ENCODE peak calls at places on chromosomes 6 and 20, in five cellular contexts. J, Y, T, E and O are unnamed samples.

GRCh38 chr6:14120556-14120955 is 3.0 kb downstream of the CD83 start:
- DNase-seq in T (no peak), J (no peak), E (no peak), Y (no peak), O (no peak)

GRCh38 chr6:91135406-91135805 is 548.5 kb upstream of the MAP3K7 start:
- DNase-seq in J (no peak), T (no peak), Y (no peak), E (no peak), O (no peak)

GRCh38 chr6:41182069-41183034 is 18.6 kb downstream of the TREML2 start:
- DNase-seq in Y (peak), J (no peak), E (peak), T (peak), O (peak)

GRCh38 chr20:4068708-4069107 is 53.4 kb upstream of the RNF24 start:
- DNase-seq in Y (no peak), J (no peak), E (no peak), T (no peak), O (no peak)

GRCh38 chr6:41720783-41721182 is 14.6 kb downstream of the TFEB start:
- DNase-seq in J (no peak), Y (no peak), E (no peak), T (no peak), O (no peak)

GRCh38 chr6:21102201-21102600 is 491.4 kb upstream of the SOX4 start:
- DNase-seq in J (no peak), T (no peak), Y (no peak), E (no peak), O (no peak)

GRCh38 chr6:17820055-17820454 is 113.3 kb upstream of the NUP153 start:
- DNase-seq in E (no peak), T (no peak), Y (no peak), J (no peak), O (no peak)

GRCh38 chr20:3768342-3769130 is 983 bp upstream of the ADISSP start:
- DNase-seq in E (peak), T (peak), J (peak), Y (peak), O (peak)

GRCh38 chr6:8633762-8634161 is 198.4 kb upstream of the SLC35B3 start:
- DNase-seq in J (no peak), E (no peak), Y (no peak), T (no peak), O (no peak)

GRCh38 chr6:150006961-150007464 is 18.3 kb downstream of the RAET1L start:
- DNase-seq in E (no peak), T (no peak), J (no peak), Y (no peak), O (no peak)

GRCh38 chr6:8229913-8230312 is 127.6 kb upstream of the EEF1E1 start:
- DNase-seq in E (peak), Y (no peak), J (no peak), T (no peak), O (no peak)

GRCh38 chr6:158850807-158851115 is 31.6 kb upstream of the EZR start:
- DNase-seq in T (no peak), Y (no peak), E (no peak), J (no peak), O (no peak)

GRCh38 chr6:8556370-8557018 is 121.1 kb upstream of the SLC35B3 start:
- DNase-seq in E (no peak), Y (no peak), J (no peak), T (no peak), O (no peak)

GRCh38 chr20:42985628-42986027 is 204.1 kb downstream of the PTPRT start:
- DNase-seq in E (peak), Y (no peak), J (no peak), T (no peak), O (no peak)

GRCh38 chr6:130752292-130752691 is 74.9 kb upstream of the SMLR1 start:
- DNase-seq in J (no peak), T (no peak), E (no peak), Y (no peak), O (no peak)

GRCh38 chr20:38202982-38203293 is 37.9 kb upstream of the TGM2 start:
- DNase-seq in J (no peak), T (no peak), Y (no peak), E (no peak), O (no peak)

GRCh38 chr6:107070686-107071085 is 42.7 kb downstream of the MTRES1 start:
- DNase-seq in E (no peak), T (no peak), Y (no peak), J (no peak), O (no peak)

GRCh38 chr20:7359739-7360138 is 580.5 kb downstream of the HAO1 start:
- DNase-seq in T (no peak), J (no peak), Y (no peak), E (no peak), O (no peak)

GRCh38 chr20:440636-441035 is 21.7 kb downstream of the TBC1D20 start:
- DNase-seq in T (no peak), Y (no peak), J (no peak), E (no peak), O (no peak)

GRCh38 chr6:134207431-134207830 is 110.5 kb downstream of the SGK1 start:
- DNase-seq in Y (no peak), T (no peak), J (no peak), E (no peak), O (no peak)

GRCh38 chr6:51893356-51893755 is 194.1 kb downstream of the PKHD1 start:
- DNase-seq in J (no peak), Y (no peak), T (no peak), E (no peak), O (no peak)

GRCh38 chr6:21305827-21306469 is 287.6 kb upstream of the SOX4 start:
- DNase-seq in E (no peak), Y (no peak), J (no peak), T (no peak), O (no peak)

GRCh38 chr20:4797275-4797674 is 75.6 kb downstream of the PRND start:
- DNase-seq in T (no peak), E (no peak), J (no peak), Y (no peak), O (no peak)

GRCh38 chr6:138514860-138515540 is 15.7 kb upstream of the NHSL1 start:
- DNase-seq in T (no peak), J (no peak), Y (no peak), E (no peak), O (no peak)

GRCh38 chr20:49980140-49981008 is 2.4 kb upstream of the SNAI1 start:
- DNase-seq in T (no peak), Y (no peak), J (no peak), E (no peak), O (no peak)

GRCh38 chr6:154438882-154439281 is 71.6 kb downstream of the CNKSR3 start:
- DNase-seq in Y (no peak), J (no peak), T (no peak), E (no peak), O (no peak)

GRCh38 chr6:170080169-170080827 is 210.6 kb downstream of the DLL1 start:
- DNase-seq in J (no peak), Y (no peak), E (no peak), T (peak), O (no peak)

GRCh38 chr20:1242530-1242929 is 16.7 kb downstream of the RAD21L1 start:
- DNase-seq in E (no peak), Y (no peak), T (no peak), J (no peak), O (no peak)

GRCh38 chr6:36615018-36615761 is 21.0 kb downstream of the SRSF3 start:
- DNase-seq in Y (peak), T (peak), J (no peak), E (peak), O (peak)

GRCh38 chr6:166572370-166573261 is 13.9 kb downstream of the RAMACL start:
- DNase-seq in T (no peak), J (no peak), E (peak), Y (no peak), O (no peak)

GRCh38 chr6:15293674-15294073 is 47.8 kb downstream of the JARID2 start:
- DNase-seq in E (no peak), Y (no peak), J (no peak), T (no peak), O (no peak)

GRCh38 chr6:912871-913663 is 220.1 kb upstream of the EXOC2 start:
- DNase-seq in J (no peak), T (peak), Y (no peak), E (peak), O (no peak)